ENCODE peak calls at places on chromosomes 2 and 18, in six cellular contexts. D, V, T, B, Y and G are unnamed samples.

GRCh38 chr18:58128286-58129018 is 84.4 kb downstream of the NEDD4L start:
- ATAC-seq in D (no peak), B (peak; percentile 88), V (no peak), Y (no peak), T (no peak), G (no peak)

GRCh38 chr2:23231865-23232264 is 153.1 kb upstream of the KLHL29 start:
- ATAC-seq in D (no peak), V (no peak), B (no peak), Y (no peak), T (no peak), G (no peak)

GRCh38 chr18:57434536-57435494 is at the start of gene ONECUT2:
- ATAC-seq in T (peak; percentile 95), B (peak; percentile 97), D (peak; percentile 95), V (peak; percentile 79), Y (peak; percentile 87), G (peak; percentile 97)

GRCh38 chr2:18910843-18911242 is 321.5 kb upstream of the NT5C1B start:
- ATAC-seq in V (no peak), B (no peak), D (no peak), Y (no peak), T (peak; percentile 33), G (no peak)

GRCh38 chr2:30155889-30156658 is 9.3 kb downstream of the YPEL5 start:
- ATAC-seq in B (peak; percentile 81), T (no peak), D (no peak), V (peak; percentile 83), Y (no peak), G (peak; percentile 39)

GRCh38 chr2:153971914-153972313 is 100.2 kb downstream of the GALNT13 start:
- ATAC-seq in T (no peak), Y (no peak), V (no peak), B (no peak), D (no peak), G (no peak)

GRCh38 chr2:131148426-131148825 is 43.3 kb downstream of the PLEKHB2 start:
- ATAC-seq in B (no peak), D (no peak), T (no peak), Y (no peak), V (no peak), G (no peak)

GRCh38 chr2:101622210-101622609 is 75.3 kb upstream of the MAP4K4 start:
- ATAC-seq in Y (no peak), V (peak; percentile 47), D (no peak), T (no peak), B (no peak), G (no peak)

GRCh38 chr2:12167525-12168317 is 421.3 kb downstream of the LPIN1 start:
- ATAC-seq in B (no peak), D (no peak), V (no peak), Y (no peak), T (no peak), G (no peak)

GRCh38 chr2:74199275-74199701 is 873 bp downstream of the MTHFD2 start:
- ATAC-seq in V (no peak), D (no peak), T (no peak), Y (peak; percentile 2), B (no peak), G (no peak)

GRCh38 chr2:230714122-230714453 is 1.4 kb downstream of the CAB39 start:
- ATAC-seq in D (peak; percentile 6), T (peak; percentile 67), Y (peak; percentile 63), B (peak; percentile 15), V (peak; percentile 73), G (peak; percentile 47)

GRCh38 chr2:42809131-42809875 is 16.9 kb upstream of the HAAO start:
- ATAC-seq in B (peak; percentile 34), T (no peak), Y (no peak), V (no peak), D (no peak), G (no peak)

GRCh38 chr2:88669371-88670214 is 21.9 kb upstream of the RPIA start:
- ATAC-seq in B (peak; percentile 64), D (no peak), V (peak; percentile 78), T (peak; percentile 60), Y (peak; percentile 72), G (peak; percentile 72)

GRCh38 chr2:212727751-212728150 is 189.1 kb upstream of the ERBB4 start:
- ATAC-seq in Y (peak; percentile 42), B (no peak), T (no peak), D (no peak), V (peak; percentile 93), G (no peak)

GRCh38 chr2:213159768-213160167 is 8.4 kb upstream of the IKZF2 start:
- ATAC-seq in Y (no peak), D (no peak), B (no peak), V (no peak), T (no peak), G (no peak)

GRCh38 chr2:226902041-226902972 is 66.5 kb downstream of the RHBDD1 start:
- ATAC-seq in D (no peak), V (peak; percentile 78), B (no peak), Y (no peak), T (no peak), G (no peak)

GRCh38 chr18:26863921-26864497 is 1.5 kb downstream of the AQP4 start:
- ATAC-seq in D (peak; percentile 6), B (no peak), Y (no peak), T (no peak), V (no peak), G (no peak)

GRCh38 chr2:210654091-210654490 is 97.7 kb downstream of the CPS1 start:
- ATAC-seq in Y (no peak), B (no peak), D (no peak), V (no peak), T (peak; percentile 67), G (no peak)

GRCh38 chr18:41982942-41983660 is 28.1 kb downstream of the PIK3C3 start:
- ATAC-seq in V (peak; percentile 99), B (no peak), T (peak; percentile 20), Y (no peak), D (no peak), G (no peak)

GRCh38 chr2:44972771-44973535 is 31.5 kb downstream of the SIX3 start:
- ATAC-seq in Y (no peak), V (no peak), B (no peak), D (no peak), T (no peak), G (no peak)

GRCh38 chr2:965640-966147 is 15.0 kb downstream of the SNTG2 start:
- ATAC-seq in B (no peak), D (no peak), V (peak; percentile 28), T (no peak), Y (no peak), G (no peak)

GRCh38 chr2:42964444-42965081 is 172.2 kb upstream of the HAAO start:
- ATAC-seq in V (no peak), T (peak; percentile 46), Y (no peak), D (no peak), B (no peak), G (no peak)

GRCh38 chr18:52341617-52342381 is 1.8 kb downstream of the DCC start:
- ATAC-seq in B (no peak), V (no peak), Y (no peak), D (no peak), T (no peak), G (no peak)

GRCh38 chr2:94767336-94767735 is 103.9 kb upstream of the TEKT4 start:
- ATAC-seq in V (no peak), D (no peak), Y (no peak), T (no peak), B (no peak), G (no peak)

GRCh38 chr18:6056171-6056932 is 161.0 kb upstream of the TMEM200C start:
- ATAC-seq in T (peak; percentile 78), B (no peak), D (no peak), Y (no peak), V (no peak), G (no peak)